ENCODE peak calls at places on chromosomes 12 and 14, in four cellular contexts. One of them, this sample, is unnamed.

GRCh38 chr14:69711065-69711464 is 55.9 kb upstream of the SRSF5 start:
- DNase-seq in nephron progenitor cell: no peak
- DNase-seq in breast epithelium: no peak
- DNase-seq in fibroblast of the aortic adventitia: no peak
- DNase-seq in this sample: no peak

GRCh38 chr12:9404469-9405260 is 196.5 kb upstream of the PZP start:
- DNase-seq in breast epithelium: no peak
- DNase-seq in nephron progenitor cell: no peak
- DNase-seq in fibroblast of the aortic adventitia: no peak
- DNase-seq in this sample: peak

GRCh38 chr14:49206832-49207231 is 379.3 kb downstream of the RPS29 start:
- DNase-seq in fibroblast of the aortic adventitia: no peak
- DNase-seq in breast epithelium: no peak
- DNase-seq in nephron progenitor cell: no peak
- DNase-seq in this sample: no peak

GRCh38 chr12:70290126-70290525 is 46.9 kb downstream of the CNOT2 start:
- DNase-seq in breast epithelium: no peak
- DNase-seq in nephron progenitor cell: no peak
- DNase-seq in fibroblast of the aortic adventitia: no peak
- DNase-seq in this sample: no peak

GRCh38 chr14:52071675-52072074 is 2.8 kb upstream of the NID2 start:
- DNase-seq in fibroblast of the aortic adventitia: peak
- DNase-seq in breast epithelium: no peak
- DNase-seq in nephron progenitor cell: no peak
- DNase-seq in this sample: no peak

GRCh38 chr12:28574746-28575592 is 384.7 kb downstream of the CCDC91 start:
- DNase-seq in fibroblast of the aortic adventitia: no peak
- DNase-seq in breast epithelium: no peak
- DNase-seq in nephron progenitor cell: no peak
- DNase-seq in this sample: no peak

GRCh38 chr12:47779301-47779942 is 6.4 kb downstream of the SLC48A1 start:
- DNase-seq in fibroblast of the aortic adventitia: peak
- DNase-seq in nephron progenitor cell: peak
- DNase-seq in breast epithelium: peak
- DNase-seq in this sample: peak

GRCh38 chr12:19369691-19370148 is 69.6 kb upstream of the AEBP2 start:
- DNase-seq in breast epithelium: no peak
- DNase-seq in nephron progenitor cell: no peak
- DNase-seq in fibroblast of the aortic adventitia: peak
- DNase-seq in this sample: no peak

GRCh38 chr12:64674367-64674922 is 64.2 kb downstream of the RASSF3 start:
- DNase-seq in fibroblast of the aortic adventitia: no peak
- DNase-seq in nephron progenitor cell: no peak
- DNase-seq in breast epithelium: no peak
- DNase-seq in this sample: no peak

GRCh38 chr14:64715628-64716412 is 11.6 kb downstream of the PLEKHG3 start:
- DNase-seq in fibroblast of the aortic adventitia: no peak
- DNase-seq in nephron progenitor cell: peak
- DNase-seq in breast epithelium: peak
- DNase-seq in this sample: peak

GRCh38 chr12:120960657-120961056 is 17.7 kb upstream of the HNF1A start:
- DNase-seq in fibroblast of the aortic adventitia: no peak
- DNase-seq in breast epithelium: no peak
- DNase-seq in nephron progenitor cell: no peak
- DNase-seq in this sample: no peak

GRCh38 chr12:104596128-104596799 is 139.5 kb downstream of the CHST11 start:
- DNase-seq in nephron progenitor cell: no peak
- DNase-seq in fibroblast of the aortic adventitia: peak
- DNase-seq in breast epithelium: no peak
- DNase-seq in this sample: no peak

GRCh38 chr14:68816183-68816942 is 23.5 kb upstream of the ZFP36L1 start:
- DNase-seq in breast epithelium: peak
- DNase-seq in fibroblast of the aortic adventitia: peak
- DNase-seq in nephron progenitor cell: peak
- DNase-seq in this sample: peak

GRCh38 chr14:77738559-77739250 is 22.3 kb downstream of the SNW1 start:
- DNase-seq in fibroblast of the aortic adventitia: peak
- DNase-seq in breast epithelium: no peak
- DNase-seq in nephron progenitor cell: no peak
- DNase-seq in this sample: no peak

GRCh38 chr14:31926123-31926522 is 151.0 kb upstream of the ARHGAP5 start:
- DNase-seq in nephron progenitor cell: no peak
- DNase-seq in fibroblast of the aortic adventitia: peak
- DNase-seq in breast epithelium: no peak
- DNase-seq in this sample: no peak

GRCh38 chr12:11944321-11944720 is 126.4 kb upstream of the BCL2L14 start:
- DNase-seq in nephron progenitor cell: no peak
- DNase-seq in fibroblast of the aortic adventitia: no peak
- DNase-seq in breast epithelium: no peak
- DNase-seq in this sample: no peak

GRCh38 chr12:3712209-3712992 is 40.5 kb downstream of the CRACR2A start:
- DNase-seq in nephron progenitor cell: no peak
- DNase-seq in fibroblast of the aortic adventitia: no peak
- DNase-seq in breast epithelium: no peak
- DNase-seq in this sample: no peak

GRCh38 chr14:104345316-104346111 is 207.1 kb downstream of the KIF26A start:
- DNase-seq in nephron progenitor cell: no peak
- DNase-seq in fibroblast of the aortic adventitia: no peak
- DNase-seq in breast epithelium: peak
- DNase-seq in this sample: no peak

GRCh38 chr14:85129907-85130306 is 400.0 kb upstream of the FLRT2 start:
- DNase-seq in fibroblast of the aortic adventitia: no peak
- DNase-seq in breast epithelium: no peak
- DNase-seq in nephron progenitor cell: no peak
- DNase-seq in this sample: no peak

GRCh38 chr12:45789025-45789424 is 59.5 kb downstream of the ARID2 start:
- DNase-seq in nephron progenitor cell: no peak
- DNase-seq in breast epithelium: no peak
- DNase-seq in fibroblast of the aortic adventitia: peak
- DNase-seq in this sample: no peak

GRCh38 chr12:6829532-6830220 is 1.5 kb downstream of the P3H3 start:
- DNase-seq in fibroblast of the aortic adventitia: no peak
- DNase-seq in breast epithelium: no peak
- DNase-seq in nephron progenitor cell: no peak
- DNase-seq in this sample: no peak
- TF ChIP-seq CTCF in fibroblast of the aortic adventitia: peak
- TF ChIP-seq CTCF in breast epithelium: no peak
- TF ChIP-seq CTCF in nephron progenitor cell: no peak
- TF ChIP-seq CTCF in this sample: no peak

GRCh38 chr14:21503376-21503775 is 7.8 kb downstream of the METTL3 start:
- DNase-seq in fibroblast of the aortic adventitia: no peak
- DNase-seq in nephron progenitor cell: no peak
- DNase-seq in breast epithelium: no peak
- DNase-seq in this sample: no peak
- TF ChIP-seq CTCF in fibroblast of the aortic adventitia: no peak
- TF ChIP-seq CTCF in nephron progenitor cell: no peak
- TF ChIP-seq CTCF in breast epithelium: no peak
- TF ChIP-seq CTCF in this sample: no peak

GRCh38 chr12:75058228-75058627 is 151.4 kb downstream of the KCNC2 start:
- DNase-seq in fibroblast of the aortic adventitia: peak
- DNase-seq in breast epithelium: no peak
- DNase-seq in nephron progenitor cell: no peak
- DNase-seq in this sample: no peak
- TF ChIP-seq CTCF in fibroblast of the aortic adventitia: no peak
- TF ChIP-seq CTCF in breast epithelium: no peak
- TF ChIP-seq CTCF in nephron progenitor cell: no peak
- TF ChIP-seq CTCF in this sample: no peak

DNA sequence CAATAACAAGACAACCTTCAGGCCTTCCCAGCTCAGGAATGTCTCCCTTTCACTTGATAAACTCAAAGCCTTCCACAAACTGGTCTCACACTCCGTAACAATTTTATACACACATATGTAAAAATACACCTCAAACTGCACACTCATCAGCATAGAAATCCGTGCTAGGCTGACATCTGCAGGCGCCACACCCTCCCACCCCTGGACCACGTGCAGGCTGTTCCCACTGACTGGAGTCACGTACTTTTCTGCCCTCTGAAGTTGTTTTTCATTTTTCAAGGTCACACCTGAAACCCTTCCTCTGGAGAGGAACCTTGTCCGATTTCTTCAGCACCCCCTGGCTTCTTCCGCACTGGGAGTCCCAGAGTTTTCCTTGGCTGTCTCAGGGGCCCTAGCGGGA is 27.6 kb downstream of the FBXO21 start:
- DNase-seq in nephron progenitor cell: no peak
- DNase-seq in breast epithelium: no peak
- DNase-seq in fibroblast of the aortic adventitia: no peak
- DNase-seq in this sample: no peak
- TF ChIP-seq CTCF in nephron progenitor cell: no peak
- TF ChIP-seq CTCF in breast epithelium: no peak
- TF ChIP-seq CTCF in fibroblast of the aortic adventitia: no peak
- TF ChIP-seq CTCF in this sample: no peak

This sample was measured in endothelial cell.